ENCODE peak calls at places on chromosomes 11 and 22, in six cellular contexts. K is ovary, I is HFF-Myc, M is kidney epithelial cell, R is pancreas, S is heart right ventricle. W is an unnamed sample.

GRCh38 chr22:30196141-30196866 is 50.3 kb downstream of the LIF start:
- DNase-seq in R (peak; percentile 61), S (peak; percentile 85), K (peak; percentile 57), I (peak; percentile 98), M (peak; percentile 100), W (peak; percentile 100)

GRCh38 chr11:95593101-95593500 is 196.5 kb downstream of the FAM76B start:
- DNase-seq in R (no peak), M (no peak), K (no peak), S (no peak), I (no peak), W (no peak)

GRCh38 chr11:72321381-72321996 is 77.5 kb upstream of the PHOX2A start:
- DNase-seq in S (no peak), R (no peak), I (no peak), M (peak; percentile 55), K (no peak), W (no peak)

GRCh38 chr11:104609297-104609696 is 289.0 kb downstream of the CASP12 start:
- DNase-seq in S (peak; percentile 23), I (peak; percentile 40), M (no peak), K (no peak), R (no peak), W (peak; percentile 25)

GRCh38 chr11:121141051-121141450 is 40.0 kb downstream of the TECTA start:
- DNase-seq in I (no peak), M (no peak), R (no peak), K (no peak), S (no peak), W (no peak)

GRCh38 chr11:45665206-45665932 is at the start of gene CHST1:
- DNase-seq in I (no peak), R (peak; percentile 63), S (peak; percentile 42), K (peak; percentile 73), M (no peak), W (no peak)

GRCh38 chr11:129846508-129847335 is 31.1 kb downstream of the TMEM45B start:
- DNase-seq in S (no peak), I (peak; percentile 79), K (no peak), M (peak; percentile 77), R (no peak), W (peak; percentile 54)

GRCh38 chr11:32034149-32034548 is 56.7 kb upstream of the RCN1 start:
- DNase-seq in S (no peak), M (peak; percentile 9), I (peak; percentile 4), K (no peak), R (no peak), W (peak; percentile 70)

GRCh38 chr11:9787981-9788521 is 124.2 kb downstream of the SWAP70 start:
- DNase-seq in M (peak; percentile 69), S (no peak), K (no peak), I (peak; percentile 87), R (no peak), W (peak; percentile 98)

GRCh38 chr11:95108671-95109551 is 19.3 kb downstream of the ENDOD1 start:
- DNase-seq in I (no peak), K (no peak), R (no peak), S (peak; percentile 37), M (no peak), W (no peak)

GRCh38 chr11:94020777-94021615 is at the start of gene HEPHL1:
- DNase-seq in I (peak; percentile 4), K (no peak), R (no peak), M (no peak), S (no peak), W (no peak)

GRCh38 chr11:22190827-22191463 is 1.9 kb upstream of the ANO5 start:
- DNase-seq in K (no peak), S (no peak), R (no peak), I (no peak), M (no peak), W (no peak)
- TF ChIP-seq CTCF in K (no peak), S (no peak), R (no peak), I (no peak), M (no peak), W (no peak)

GRCh38 chr11:61654397-61654829 is 25.8 kb upstream of the DAGLA start:
- DNase-seq in K (no peak), M (no peak), I (no peak), R (no peak), S (peak; percentile 76), W (no peak)

GRCh38 chr11:61657566-61657965 is 22.6 kb upstream of the DAGLA start:
- DNase-seq in K (no peak), S (no peak), M (no peak), R (peak; percentile 53), I (no peak), W (no peak)

GRCh38 chr11:61656347-61657077 is 23.7 kb upstream of the DAGLA start:
- DNase-seq in S (no peak), M (no peak), I (no peak), R (no peak), K (no peak), W (no peak)

DNA sequence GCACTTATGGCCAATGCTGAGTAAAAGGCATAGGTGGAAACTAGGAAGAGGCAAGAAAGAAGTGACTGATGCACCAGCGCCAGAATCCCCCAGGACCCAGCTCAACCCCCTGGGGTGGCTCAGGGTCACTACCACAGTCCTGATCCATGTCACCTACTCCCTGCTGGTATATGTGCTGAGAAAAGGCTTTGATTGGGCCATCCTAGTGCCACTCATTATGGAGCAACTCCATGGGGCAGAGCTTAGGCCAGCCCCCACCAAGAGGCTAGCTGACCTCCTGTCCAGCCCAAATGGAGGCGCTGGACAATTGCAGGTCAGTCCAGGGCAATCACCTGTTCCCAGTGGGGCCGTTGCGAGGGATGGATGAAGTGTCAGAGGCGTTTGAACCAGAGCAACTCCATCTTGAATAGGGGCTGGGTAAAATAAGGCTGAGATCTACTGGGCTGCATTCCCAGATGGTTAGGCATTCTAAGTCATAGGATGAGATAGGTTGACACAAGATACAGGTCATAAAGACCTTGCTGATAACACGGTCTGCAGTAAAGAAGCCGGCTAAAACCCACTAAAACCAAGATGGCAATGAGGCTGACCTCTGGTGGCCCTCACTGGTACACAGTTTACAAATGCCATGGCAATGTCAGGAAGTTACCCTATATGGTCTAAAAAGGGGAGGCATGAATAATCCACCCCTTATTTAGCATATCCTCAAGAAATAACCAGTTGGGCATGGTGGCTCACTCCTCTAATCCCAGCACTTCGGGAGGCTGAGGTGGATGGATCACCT is 20.6 kb upstream of the DAGLA start:
- DNase-seq in I (no peak), S (no peak), K (no peak), M (no peak), R (no peak), W (no peak)
- TF ChIP-seq CTCF in I (no peak), S (no peak), K (no peak), M (no peak), R (no peak), W (no peak)

GRCh38 chr22:21657361-21658118 is 8.3 kb upstream of the PPIL2 start:
- DNase-seq in I (no peak), K (no peak), M (no peak), S (peak; percentile 51), R (peak; percentile 89), W (no peak)
- TF ChIP-seq CTCF in I (no peak), K (no peak), M (peak; percentile 6), S (no peak), R (no peak), W (no peak)

GRCh38 chr11:12122083-12122482 is 11.7 kb downstream of the MICAL2 start:
- DNase-seq in K (no peak), M (no peak), S (no peak), I (no peak), R (no peak), W (no peak)
- TF ChIP-seq CTCF in K (no peak), M (peak; percentile 56), S (peak; percentile 15), I (peak; percentile 50), R (peak; percentile 14), W (peak; percentile 32)

GRCh38 chr11:11075515-11076171 is 217.8 kb upstream of the ZBED5 start:
- DNase-seq in I (no peak), M (no peak), R (no peak), S (no peak), K (no peak), W (no peak)
- TF ChIP-seq CTCF in I (no peak), M (no peak), R (no peak), S (no peak), K (no peak), W (no peak)

GRCh38 chr22:19167106-19167869 is 11.2 kb downstream of the SLC25A1 start:
- DNase-seq in S (no peak), I (no peak), K (no peak), R (no peak), M (no peak), W (no peak)

GRCh38 chr22:19166421-19166820 is 12.1 kb downstream of the SLC25A1 start:
- DNase-seq in I (no peak), K (no peak), R (no peak), M (no peak), S (no peak), W (no peak)

GRCh38 chr22:19169002-19169946 is 9.3 kb downstream of the SLC25A1 start:
- DNase-seq in R (peak; percentile 26), I (no peak), K (no peak), M (no peak), S (no peak), W (no peak)

GRCh38 chr22:19169947-19170318 is 8.6 kb downstream of the SLC25A1 start:
- DNase-seq in K (peak; percentile 53), I (no peak), M (no peak), R (peak; percentile 46), S (no peak), W (no peak)

GRCh38 chr22:19168088-19168890 is 10.2 kb downstream of the SLC25A1 start:
- DNase-seq in R (no peak), M (no peak), K (no peak), S (no peak), I (no peak), W (no peak)
- TF ChIP-seq CTCF in R (no peak), M (no peak), K (no peak), S (no peak), I (no peak), W (no peak)

GRCh38 chr11:131483877-131484276 is 113.5 kb downstream of the NTM start:
- DNase-seq in M (no peak), K (no peak), I (no peak), R (no peak), S (no peak), W (no peak)
- TF ChIP-seq CTCF in M (no peak), K (no peak), I (no peak), R (no peak), S (no peak), W (no peak)

DNA sequence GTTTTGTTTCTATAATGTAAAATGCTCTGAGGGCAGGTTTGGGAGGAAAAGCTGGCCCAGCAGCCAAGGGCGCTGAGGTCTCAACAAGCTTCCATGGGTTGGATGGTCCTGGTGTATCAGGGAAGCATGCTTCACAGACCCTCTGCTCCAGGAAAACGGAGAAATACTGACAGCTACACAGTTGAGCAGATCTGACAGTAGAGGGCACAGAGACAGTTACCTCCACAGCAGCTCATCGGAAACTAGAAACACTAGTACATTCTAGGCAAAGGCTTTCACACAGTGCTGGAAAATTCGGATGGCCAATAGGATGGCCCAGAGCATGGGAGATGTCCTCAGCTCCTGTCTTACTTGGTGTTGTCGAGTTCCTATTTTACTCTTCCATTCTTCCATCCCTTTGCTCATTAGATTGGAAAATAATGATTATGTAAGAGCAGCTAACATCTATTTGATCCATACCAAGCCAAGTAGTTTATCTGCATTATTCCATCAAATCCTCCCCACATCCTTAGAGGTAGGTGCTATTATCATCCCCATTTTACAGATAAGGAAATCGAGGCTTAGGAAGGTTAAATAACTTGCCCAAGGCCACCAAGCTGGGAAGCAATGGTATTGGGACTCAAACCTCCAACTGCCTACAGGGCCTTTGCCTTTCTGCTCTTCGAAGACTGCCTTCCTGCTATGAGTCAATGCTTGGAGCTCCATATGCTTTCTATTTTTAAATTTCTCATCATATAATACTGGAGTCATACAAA is 28.3 kb downstream of the LMO2 start:
- DNase-seq in K (no peak), M (no peak), S (no peak), R (no peak), I (no peak), W (no peak)
- TF ChIP-seq CTCF in K (no peak), M (no peak), S (no peak), R (no peak), I (no peak), W (no peak)

GRCh38 chr11:40276960-40277359 is 1182.5 kb downstream of the LRRC4C start:
- DNase-seq in R (no peak), S (no peak), M (no peak), I (no peak), K (no peak), W (no peak)
- TF ChIP-seq CTCF in R (no peak), S (no peak), M (no peak), I (no peak), K (no peak), W (no peak)

W was measured in AG09319.